ENCODE peak calls at places on chromosomes 1 and 21, in ten cellular contexts. S is transverse colon, H is H54, P is GM12892, A is body of pancreas, G is thyroid gland, D is right lobe of liver, J is uterus, U is breast epithelium, X is IMR-90. E is an unnamed sample.
A peak's percentile ranks its signal among the peaks of the same experiment; 100 is the strongest.

GRCh38 chr1:245378352-245379144 is 223.8 kb downstream of the KIF26B start:
- DNase-seq in U (no peak), H (no peak), X (no peak), P (no peak), S (no peak), A (no peak), G (no peak), D (no peak), J (no peak), E (no peak)

GRCh38 chr21:19640964-19641363 is 1237.4 kb upstream of the TMPRSS15 start:
- DNase-seq in H (no peak), D (no peak), G (no peak), J (no peak), S (no peak), P (no peak), X (no peak), A (peak; percentile 28), U (no peak), E (no peak)

GRCh38 chr1:1433804-1434130 is 1.7 kb upstream of the VWA1 start:
- DNase-seq in J (peak; percentile 56), P (peak; percentile 30), H (peak; percentile 78), X (peak; percentile 39), D (no peak), U (peak; percentile 58), S (no peak), A (peak; percentile 49), G (no peak), E (no peak)

GRCh38 chr1:229953736-229954326 is 113.2 kb upstream of the GALNT2 start:
- DNase-seq in A (no peak), X (no peak), S (no peak), D (no peak), G (no peak), U (no peak), J (no peak), P (no peak), H (no peak), E (no peak)

GRCh38 chr1:93338426-93338825 is 7.3 kb upstream of the DR1 start:
- DNase-seq in P (no peak), X (peak; percentile 95), J (no peak), U (no peak), A (no peak), D (no peak), G (no peak), S (no peak), H (peak; percentile 46), E (no peak)

GRCh38 chr1:116971965-116972675 is 29.4 kb upstream of the CD101 start:
- DNase-seq in G (no peak), D (no peak), J (no peak), H (no peak), S (no peak), X (no peak), A (no peak), U (no peak), P (no peak), E (no peak)

GRCh38 chr1:189899686-189900495 is 577.8 kb downstream of the BRINP3 start:
- DNase-seq in U (no peak), H (no peak), G (no peak), X (no peak), J (no peak), S (no peak), A (no peak), P (no peak), D (no peak), E (no peak)

GRCh38 chr21:25169370-25169769 is 437.9 kb downstream of the MRPL39 start:
- DNase-seq in U (no peak), X (no peak), D (no peak), G (no peak), A (no peak), H (no peak), P (no peak), S (no peak), J (no peak), E (no peak)

GRCh38 chr1:63732666-63733065 is 41.2 kb upstream of the ROR1 start:
- DNase-seq in H (no peak), P (no peak), D (no peak), A (no peak), X (peak; percentile 44), U (no peak), G (no peak), J (no peak), S (no peak), E (no peak)

DNA sequence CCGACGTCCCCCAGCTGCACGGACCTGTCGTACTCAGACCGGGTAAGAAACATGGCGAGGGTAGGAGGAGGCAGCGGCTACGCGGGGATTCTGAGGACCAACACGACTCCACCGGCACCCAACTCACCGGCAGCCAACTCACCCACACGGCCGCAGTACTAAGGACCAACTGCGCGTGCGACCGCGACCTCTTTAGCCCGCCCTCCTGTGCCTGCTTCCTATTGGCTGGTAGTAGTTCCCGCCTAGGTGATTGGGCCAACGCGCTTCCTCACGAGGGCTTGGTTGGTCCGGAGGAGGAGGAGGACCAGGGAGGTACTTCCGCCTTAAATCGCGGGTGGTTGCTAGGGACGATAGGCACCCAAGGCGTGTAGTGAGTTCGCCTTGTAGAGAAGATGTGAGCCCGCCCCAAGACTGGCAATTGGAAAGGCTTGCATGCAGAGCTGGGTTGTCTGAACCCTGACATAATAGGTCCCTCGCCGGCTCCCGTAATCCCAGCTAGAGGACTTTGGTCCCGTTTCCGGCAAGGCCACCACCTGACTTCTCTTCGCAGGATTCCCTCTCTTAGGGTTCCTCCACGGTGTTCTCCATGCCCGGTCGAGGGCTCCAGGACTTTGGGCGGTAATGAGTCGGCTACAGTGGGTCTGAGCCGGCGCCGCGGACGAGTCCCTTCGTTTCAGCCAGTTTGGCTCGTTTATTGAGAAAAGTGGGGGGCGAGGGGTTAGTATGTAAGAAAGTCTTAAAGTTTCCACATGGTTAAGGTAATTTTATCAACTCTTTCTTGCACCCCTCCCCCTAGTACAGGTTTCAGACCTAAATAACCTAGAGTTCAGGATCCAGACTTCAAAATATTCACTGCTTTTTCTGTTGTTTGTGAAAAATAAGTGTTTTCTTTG is at the start of gene PSMA5:
- DNase-seq in P (peak; percentile 80), S (peak; percentile 97), J (peak; percentile 94), D (peak; percentile 98), A (peak; percentile 96), G (peak; percentile 98), H (peak; percentile 87), X (peak; percentile 100), U (peak; percentile 97), E (peak; percentile 99)
- TF ChIP-seq POLR2A in P (peak; percentile 99), S (peak; percentile 93), J (no peak), D (peak; percentile 93), A (peak; percentile 92), G (no peak), H (peak; percentile 90), X (peak; percentile 97), U (peak; percentile 19), E (peak; percentile 96)

GRCh38 chr21:46298083-46298412 is 11.9 kb downstream of the YBEY start:
- DNase-seq in A (no peak), G (no peak), D (no peak), U (no peak), S (no peak), J (no peak), P (no peak), X (no peak), H (no peak), E (peak; percentile 31)

GRCh38 chr21:46294647-46295176 is 8.6 kb downstream of the YBEY start:
- DNase-seq in X (peak; percentile 68), P (no peak), S (no peak), H (peak; percentile 67), A (peak; percentile 31), U (no peak), G (no peak), J (no peak), D (no peak), E (peak; percentile 46)

GRCh38 chr21:46297311-46298082 is 11.4 kb downstream of the YBEY start:
- DNase-seq in H (no peak), P (no peak), D (no peak), A (no peak), S (no peak), X (no peak), U (no peak), G (peak; percentile 22), J (peak; percentile 32), E (peak; percentile 51)

GRCh38 chr21:46295996-46296752 is 10.0 kb downstream of the YBEY start:
- DNase-seq in S (peak; percentile 70), P (no peak), J (peak; percentile 84), H (no peak), D (peak; percentile 75), X (peak; percentile 32), G (peak; percentile 66), A (peak; percentile 59), U (peak; percentile 61), E (peak; percentile 70)

GRCh38 chr21:46295177-46295711 is 9.1 kb downstream of the YBEY start:
- DNase-seq in D (no peak), G (no peak), X (peak; percentile 69), A (no peak), U (no peak), J (no peak), P (no peak), H (peak; percentile 83), S (no peak), E (peak; percentile 40)
- TF ChIP-seq POLR2A in D (no peak), G (no peak), X (no peak), A (no peak), U (no peak), J (no peak), P (no peak), H (peak; percentile 33), S (no peak), E (no peak)

GRCh38 chr1:212595787-212596714 is 12.5 kb upstream of the ATF3 start:
- DNase-seq in X (peak; percentile 99), A (no peak), U (no peak), G (peak; percentile 50), J (no peak), D (no peak), P (peak; percentile 38), H (peak; percentile 38), S (peak; percentile 49), E (peak; percentile 50)
- TF ChIP-seq POLR2A in X (peak; percentile 14), A (no peak), U (no peak), G (no peak), J (no peak), D (no peak), P (peak; percentile 36), H (no peak), S (no peak), E (no peak)

GRCh38 chr1:44673675-44674112 is 587 bp downstream of the TMEM53 start:
- DNase-seq in J (no peak), G (no peak), P (no peak), H (no peak), A (no peak), X (no peak), U (no peak), D (no peak), S (no peak), E (no peak)

GRCh38 chr1:44672254-44672955 is 1.9 kb downstream of the TMEM53 start:
- DNase-seq in G (no peak), U (peak; percentile 49), D (no peak), P (no peak), J (no peak), S (no peak), X (peak; percentile 44), A (no peak), H (peak; percentile 53), E (no peak)

GRCh38 chr1:44675186-44675585 is 672 bp downstream of the ARMH1 start:
- DNase-seq in H (no peak), J (no peak), G (no peak), P (no peak), U (peak; percentile 25), D (no peak), X (no peak), A (no peak), S (no peak), E (no peak)

GRCh38 chr1:44672956-44673674 is 1.2 kb downstream of the TMEM53 start:
- DNase-seq in D (no peak), P (no peak), S (no peak), J (no peak), U (peak; percentile 47), A (no peak), X (no peak), H (no peak), G (no peak), E (no peak)

GRCh38 chr1:44674113-44675000 is at the start of the genes ARMH1 and TMEM53:
- DNase-seq in P (peak; percentile 91), S (peak; percentile 99), A (peak; percentile 100), J (peak; percentile 99), U (peak; percentile 99), H (peak; percentile 92), G (peak; percentile 100), X (peak; percentile 98), D (peak; percentile 100), E (peak; percentile 99)
- TF ChIP-seq POLR2A in P (peak; percentile 55), S (peak; percentile 90), A (peak; percentile 91), J (peak; percentile 42), U (peak; percentile 34), H (no peak), G (peak; percentile 45), X (peak; percentile 81), D (peak; percentile 91), E (peak; percentile 74)